ENCODE peak calls at places on chromosomes 4 and X, in four cellular contexts. P, H, V and X are unnamed samples.

GRCh38 chr4:40621592-40622512 is 7.8 kb downstream of the RBM47 start:
- DNase-seq in H (peak; percentile 95), P (no peak), V (peak; percentile 99), X (peak; percentile 94)

GRCh38 chrX:22748093-22748999 is 251.4 kb upstream of the DDX53 start:
- DNase-seq in H (peak; percentile 38), V (peak; percentile 53), P (no peak), X (no peak)

GRCh38 chr4:74112399-74113090 is 13.6 kb upstream of the CXCL2 start:
- DNase-seq in P (no peak), H (no peak), V (peak; percentile 17), X (no peak)

GRCh38 chrX:1587161-1587560 is 4.2 kb upstream of the AKAP17A start:
- DNase-seq in P (no peak), H (no peak), V (no peak), X (no peak)

GRCh38 chr4:1374706-1375045 is 27.7 kb downstream of the UVSSA start:
- DNase-seq in V (no peak), P (no peak), H (no peak), X (no peak)

GRCh38 chr4:70670332-70671014 is 4.2 kb upstream of the JCHAIN start:
- DNase-seq in P (no peak), V (no peak), H (no peak), X (no peak)

GRCh38 chr4:7398104-7398423 is 36.7 kb downstream of the PSAPL1 start:
- DNase-seq in V (peak; percentile 3), P (no peak), H (no peak), X (peak; percentile 15)

GRCh38 chr4:24846716-24847115 is 51.3 kb downstream of the SOD3 start:
- DNase-seq in V (no peak), H (no peak), P (no peak), X (no peak)

GRCh38 chrX:28701222-28701621 is 114.0 kb downstream of the IL1RAPL1 start:
- DNase-seq in H (no peak), P (no peak), V (peak; percentile 2), X (no peak)

GRCh38 chr4:97691111-97691605 is 452.1 kb downstream of the STPG2 start:
- DNase-seq in P (no peak), V (no peak), H (no peak), X (no peak)

GRCh38 chrX:140709421-140709846 is at the start of gene LINC00632:
- DNase-seq in P (no peak), V (no peak), H (no peak), X (no peak)

GRCh38 chrX:154097003-154097596 is 417 bp downstream of the MECP2 start:
- DNase-seq in H (peak; percentile 16), V (peak; percentile 63), P (peak; percentile 75), X (no peak)

GRCh38 chrX:16202943-16203342 is 35.7 kb downstream of the MAGEB17 start:
- DNase-seq in V (no peak), H (no peak), P (no peak), X (no peak)

GRCh38 chr4:77043507-77044131 is 32.2 kb downstream of the CCNI start:
- DNase-seq in H (no peak), P (no peak), V (peak; percentile 46), X (no peak)

GRCh38 chrX:9117851-9118250 is 83.9 kb upstream of the FAM9B start:
- DNase-seq in H (no peak), P (no peak), V (no peak), X (no peak)

GRCh38 chrX:48761674-48762471 is at the start of gene GLOD5:
- DNase-seq in H (no peak), P (no peak), V (peak; percentile 3), X (no peak)

GRCh38 chr4:7777871-7778523 is 161.7 kb downstream of the AFAP1 start:
- DNase-seq in P (no peak), V (no peak), H (no peak), X (no peak)

GRCh38 chr4:75633846-75634245 is 3.5 kb upstream of the CDKL2 start:
- DNase-seq in V (peak; percentile 29), H (no peak), P (no peak), X (no peak)

GRCh38 chrX:110012818-110013484 is 10.0 kb downstream of the TMEM164 start:
- DNase-seq in V (no peak), H (no peak), P (no peak), X (no peak)

GRCh38 chrX:72258174-72258573 is 18.9 kb downstream of the RPS4X start:
- DNase-seq in P (no peak), H (peak; percentile 56), V (peak; percentile 78), X (peak; percentile 57)

GRCh38 chr4:183455431-183456145 is 11.2 kb downstream of the CDKN2AIP start:
- DNase-seq in P (no peak), V (no peak), H (no peak), X (no peak)

GRCh38 chr4:75003979-75004378 is 71.1 kb downstream of the PARM1 start:
- DNase-seq in V (no peak), H (no peak), P (no peak), X (no peak)